ENCODE peak calls at places on chromosome 3, in ten cellular contexts. Y, L, F, Z, K, H, W, J, A and O are unnamed samples.

GRCh38 chr3:124372784-124373183 is 357.5 kb upstream of the UMPS start:
- DNase-seq in Y (no peak), L (no peak), F (peak), Z (no peak), K (no peak), H (no peak), W (no peak), J (no peak), A (no peak), O (no peak)

GRCh38 chr3:440826-441225 is 244.3 kb downstream of the CHL1 start:
- DNase-seq in Y (no peak), L (no peak), F (no peak), Z (no peak), K (no peak), H (no peak), W (no peak), J (no peak), A (no peak), O (no peak)

GRCh38 chr3:20622304-20622703 is 436.3 kb upstream of the SGO1 start:
- DNase-seq in Y (no peak), L (no peak), F (no peak), Z (no peak), K (peak), H (no peak), W (no peak), J (peak), A (no peak), O (peak)

GRCh38 chr3:124315215-124316033 is 323.5 kb upstream of the ROPN1 start:
- DNase-seq in Y (peak), L (peak), F (no peak), Z (no peak), K (peak), H (no peak), W (no peak), J (no peak), A (no peak), O (peak)

GRCh38 chr3:174253221-174253620 is 605.9 kb upstream of the NAALADL2 start:
- DNase-seq in Y (no peak), L (no peak), F (no peak), Z (no peak), K (no peak), H (no peak), W (no peak), J (no peak), A (no peak), O (no peak)

GRCh38 chr3:159923961-159924360 is 64.7 kb upstream of the IL12A start:
- DNase-seq in Y (no peak), L (no peak), F (no peak), Z (no peak), K (no peak), H (no peak), W (no peak), J (no peak), A (no peak), O (no peak)

GRCh38 chr3:50401973-50402372 is 42.7 kb upstream of the TMEM115 start:
- DNase-seq in Y (no peak), L (no peak), F (no peak), Z (no peak), K (no peak), H (no peak), W (no peak), J (no peak), A (no peak), O (no peak)

GRCh38 chr3:152298393-152299242 is 29.9 kb downstream of the MBNL1 start:
- DNase-seq in Y (peak), L (peak), F (peak), Z (peak), K (peak), H (no peak), W (peak), J (peak), A (peak), O (peak)

GRCh38 chr3:64945171-64945684 is 257.4 kb upstream of the ADAMTS9 start:
- DNase-seq in Y (no peak), L (peak), F (no peak), Z (no peak), K (no peak), H (no peak), W (no peak), J (no peak), A (no peak), O (no peak)